ENCODE peak calls at places on chromosomes 2 and 18, in six cellular contexts. F is nephron progenitor cell; Q is coronary artery; C is activated CD8-positive, alpha-beta memory T cell treated with anti-CD3 and anti-CD28 coated beads for 4 hours; J is small intestine; V is Calu3. N is an unnamed sample.

GRCh38 chr2:19073522-19073921 is 284.9 kb downstream of the OSR1 start:
- DNase-seq in Q (peak), J (no peak), V (peak), F (peak), C (no peak), N (no peak)

GRCh38 chr2:22957441-22957840 is 427.5 kb upstream of the KLHL29 start:
- DNase-seq in Q (no peak), V (no peak), J (no peak), C (no peak), F (no peak), N (no peak)

GRCh38 chr2:205367536-205367935 is 314.8 kb upstream of the NRP2 start:
- DNase-seq in F (no peak), J (no peak), V (no peak), Q (no peak), C (no peak), N (no peak)

GRCh38 chr18:13003466-13003896 is 12.3 kb downstream of the CEP192 start:
- DNase-seq in J (peak), V (peak), F (peak), Q (no peak), C (no peak), N (no peak)

GRCh38 chr2:222827417-222827816 is 33.4 kb upstream of the ACSL3 start:
- DNase-seq in C (no peak), F (no peak), Q (no peak), V (no peak), J (no peak), N (no peak)

GRCh38 chr2:140128909-140129308 is 1348.7 kb upstream of the NXPH2 start:
- DNase-seq in V (no peak), J (no peak), C (no peak), F (no peak), Q (no peak), N (no peak)

GRCh38 chr2:188378551-188378950 is 86.9 kb downstream of the GULP1 start:
- DNase-seq in V (no peak), Q (no peak), F (no peak), J (no peak), C (no peak), N (no peak)

GRCh38 chr18:54742654-54743053 is 85.6 kb upstream of the RAB27B start:
- DNase-seq in C (no peak), F (no peak), J (no peak), V (no peak), Q (no peak), N (no peak)

GRCh38 chr2:189217546-189217945 is 38.0 kb upstream of the COL5A2 start:
- DNase-seq in V (no peak), F (no peak), C (no peak), J (no peak), Q (no peak), N (no peak)

GRCh38 chr2:58515827-58516574 is 274.9 kb upstream of the FANCL start:
- DNase-seq in C (no peak), F (no peak), J (no peak), Q (no peak), V (no peak), N (no peak)

GRCh38 chr2:142586693-142587432 is 290.6 kb upstream of the KYNU start:
- DNase-seq in V (no peak), C (no peak), J (no peak), Q (no peak), F (no peak), N (no peak)

GRCh38 chr18:9742588-9743131 is 34.6 kb downstream of the RAB31 start:
- DNase-seq in C (no peak), Q (no peak), V (peak), J (no peak), F (no peak), N (no peak)

GRCh38 chr2:237996041-237996593 is 29.3 kb downstream of the UBE2F start:
- DNase-seq in C (no peak), F (no peak), J (no peak), V (no peak), Q (no peak), N (no peak)

GRCh38 chr2:15383695-15384350 is 177.3 kb downstream of the NBAS start:
- DNase-seq in V (no peak), Q (no peak), J (no peak), C (no peak), F (no peak), N (no peak)

GRCh38 chr18:55634545-55634944 is 46.6 kb upstream of the TCF4 start:
- DNase-seq in Q (no peak), C (no peak), F (no peak), J (no peak), V (no peak), N (no peak)

GRCh38 chr2:37020887-37021796 is 54.8 kb upstream of the STRN start:
- DNase-seq in V (no peak), Q (no peak), J (no peak), F (no peak), C (no peak), N (no peak)

GRCh38 chr2:46970334-46971288 is 55.0 kb upstream of the MCFD2 start:
- DNase-seq in Q (peak), J (peak), F (no peak), C (no peak), V (peak), N (no peak)

GRCh38 chr18:76679877-76680276 is 142.5 kb upstream of the ZNF236 start:
- DNase-seq in F (no peak), V (no peak), Q (no peak), J (no peak), C (no peak), N (no peak)

GRCh38 chr18:9808530-9809241 is 77.1 kb upstream of the TXNDC2 start:
- DNase-seq in V (no peak), J (no peak), F (peak), C (no peak), Q (no peak), N (no peak)

GRCh38 chr18:61589053-61589723 is 256.0 kb downstream of the CDH20 start:
- DNase-seq in V (no peak), F (no peak), J (no peak), C (no peak), Q (no peak), N (no peak)

GRCh38 chr2:8004250-8004681 is 677.6 kb upstream of the ID2 start:
- DNase-seq in Q (no peak), J (peak), F (no peak), C (no peak), V (no peak), N (no peak)

N was measured in KG1.